ENCODE peak calls at places on chromosomes 7 and 10, in seven cellular contexts. F is neural crest cell; T is AG09309; R is amniotic epithelial cell; D is head of caudate nucleus; H is activated naive CD8-positive, alpha-beta T cell treated with anti-CD3 and anti-CD28 coated beads for 36 hours; B is ureter. G is an unnamed sample.

GRCh38 chr7:20236790-20237189 is 19.6 kb upstream of the MACC1 start:
- DNase-seq in T (no peak), F (no peak), D (no peak), R (peak), H (no peak), B (no peak), G (no peak)

GRCh38 chr10:26479766-26480492 is 41.8 kb downstream of the APBB1IP start:
- DNase-seq in B (no peak), D (no peak), R (no peak), F (no peak), H (no peak), T (no peak), G (peak)

GRCh38 chr10:21372651-21373410 is 152.7 kb downstream of the SKIDA1 start:
- DNase-seq in H (peak), F (no peak), R (peak), T (peak), D (no peak), B (peak), G (no peak)

GRCh38 chr7:74047804-74048380 is 19.9 kb downstream of the ELN start:
- DNase-seq in B (no peak), D (no peak), F (no peak), T (no peak), H (no peak), R (no peak), G (no peak)

GRCh38 chr7:128352636-128353035 is 8.9 kb downstream of the PRRT4 start:
- DNase-seq in B (no peak), D (no peak), T (no peak), H (no peak), R (no peak), F (no peak), G (no peak)

GRCh38 chr10:788796-789748 is 99.6 kb upstream of the DIP2C start:
- DNase-seq in H (peak), T (no peak), F (peak), R (peak), B (peak), D (peak), G (peak)

GRCh38 chr10:129785536-129785981 is 178.5 kb downstream of the EBF3 start:
- DNase-seq in B (no peak), F (no peak), R (no peak), D (no peak), H (no peak), T (no peak), G (no peak)

GRCh38 chr10:71712572-71713134 is 6.9 kb downstream of the C10orf105 start:
- DNase-seq in T (no peak), H (peak), F (no peak), D (no peak), R (no peak), B (no peak), G (no peak)

GRCh38 chr10:67573484-67573883 is 122.5 kb downstream of the CTNNA3 start:
- DNase-seq in B (no peak), R (no peak), D (no peak), H (no peak), F (no peak), T (no peak), G (no peak)

GRCh38 chr7:30202671-30203070 is 67.9 kb downstream of the MTURN start:
- DNase-seq in H (no peak), D (no peak), T (no peak), R (no peak), F (no peak), B (no peak), G (no peak)

GRCh38 chr10:104300002-104300735 is 31.2 kb downstream of the GSTO2 start:
- DNase-seq in D (no peak), T (peak), F (no peak), B (peak), H (no peak), R (peak), G (no peak)

GRCh38 chr7:31002256-31002655 is 38.5 kb downstream of the GHRHR start:
- DNase-seq in B (no peak), F (no peak), D (no peak), R (no peak), T (peak), H (no peak), G (no peak)

GRCh38 chr10:42801135-42801534 is 18.5 kb downstream of the BMS1 start:
- DNase-seq in B (no peak), F (no peak), H (no peak), T (no peak), R (peak), D (no peak), G (no peak)

GRCh38 chr7:150748402-150748801 is 11.2 kb downstream of the GIMAP5 start:
- DNase-seq in R (no peak), F (no peak), H (no peak), D (no peak), T (no peak), B (no peak), G (no peak)